ENCODE peak calls at places on chromosome 9, in seven cellular contexts. C, I, G, J, P, S and E are unnamed samples.

GRCh38 chr9:126524353-126525077 is 89.2 kb upstream of the LMX1B start:
- DNase-seq in C (no peak), I (no peak), G (no peak), J (no peak), P (no peak), S (no peak), E (no peak)

GRCh38 chr9:117414220-117414905 is 494 bp downstream of the ASTN2 start:
- DNase-seq in C (peak), I (no peak), G (no peak), J (no peak), P (peak), S (no peak), E (no peak)

GRCh38 chr9:133711428-133712220 is 26.5 kb downstream of the SARDH start:
- DNase-seq in C (no peak), I (no peak), G (peak), J (peak), P (peak), S (no peak), E (no peak)

GRCh38 chr9:90546200-90546599 is 96.4 kb downstream of the DIRAS2 start:
- DNase-seq in C (no peak), I (no peak), G (peak), J (peak), P (peak), S (no peak), E (peak)

GRCh38 chr9:134179918-134180785 is 15.8 kb upstream of the RNU6ATAC start:
- DNase-seq in C (no peak), I (no peak), G (no peak), J (no peak), P (no peak), S (no peak), E (no peak)

GRCh38 chr9:2299156-2299842 is 284.2 kb downstream of the SMARCA2 start:
- DNase-seq in C (no peak), I (no peak), G (no peak), J (no peak), P (no peak), S (peak), E (no peak)

GRCh38 chr9:73149371-73150067 is 2.1 kb upstream of the ANXA1 start:
- DNase-seq in C (peak), I (no peak), G (peak), J (peak), P (peak), S (no peak), E (peak)

GRCh38 chr9:69949396-69949795 is 94.3 kb upstream of the MAMDC2 start:
- DNase-seq in C (no peak), I (no peak), G (no peak), J (peak), P (no peak), S (no peak), E (no peak)

GRCh38 chr9:14278291-14278721 is 35.6 kb downstream of the NFIB start:
- DNase-seq in C (no peak), I (no peak), G (no peak), J (peak), P (peak), S (no peak), E (peak)

GRCh38 chr9:137222190-137223077 is at the start of gene RNF208:
- DNase-seq in C (no peak), I (no peak), G (no peak), J (no peak), P (no peak), S (no peak), E (no peak)

GRCh38 chr9:106816524-106816923 is 46.4 kb upstream of the ZNF462 start:
- DNase-seq in C (no peak), I (no peak), G (no peak), J (no peak), P (no peak), S (no peak), E (no peak)

GRCh38 chr9:100700689-100701318 is 122.9 kb downstream of the CAVIN4 start:
- DNase-seq in C (no peak), I (no peak), G (no peak), J (peak), P (no peak), S (no peak), E (peak)

GRCh38 chr9:71209890-71210289 is 88.5 kb upstream of the TRPM3 start:
- DNase-seq in C (no peak), I (no peak), G (no peak), J (no peak), P (no peak), S (no peak), E (peak)

GRCh38 chr9:135241381-135242380 is 154.2 kb downstream of the OLFM1 start:
- DNase-seq in C (no peak), I (no peak), G (no peak), J (no peak), P (no peak), S (no peak), E (peak)

GRCh38 chr9:133057006-133057405 is 4.8 kb upstream of the CEL start:
- DNase-seq in C (peak), I (peak), G (no peak), J (no peak), P (no peak), S (no peak), E (no peak)

GRCh38 chr9:135087489-135087791 is at the start of gene OLFM1:
- DNase-seq in C (peak), I (peak), G (no peak), J (peak), P (peak), S (peak), E (no peak)

GRCh38 chr9:117868594-117868993 is 164.4 kb downstream of the TLR4 start:
- DNase-seq in C (no peak), I (no peak), G (no peak), J (no peak), P (no peak), S (no peak), E (no peak)

GRCh38 chr9:81379655-81380054 is 309.7 kb downstream of the TLE1 start:
- DNase-seq in C (no peak), I (no peak), G (no peak), J (no peak), P (no peak), S (no peak), E (no peak)

GRCh38 chr9:134814598-134815215 is 65.9 kb upstream of the FCN2 start:
- DNase-seq in C (no peak), I (no peak), G (no peak), J (peak), P (peak), S (no peak), E (no peak)

GRCh38 chr9:83281306-83282255 is 218.6 kb upstream of the RASEF start:
- DNase-seq in C (no peak), I (peak), G (no peak), J (peak), P (peak), S (no peak), E (peak)

GRCh38 chr9:84331119-84331791 is 9.3 kb downstream of the SLC28A3 start:
- DNase-seq in C (no peak), I (peak), G (no peak), J (peak), P (no peak), S (no peak), E (peak)

GRCh38 chr9:33690156-33690908 is 105.0 kb upstream of the PRSS3 start:
- DNase-seq in C (no peak), I (no peak), G (no peak), J (no peak), P (no peak), S (no peak), E (no peak)

GRCh38 chr9:93300585-93301081 is 116.7 kb downstream of the WNK2 start:
- DNase-seq in C (peak), I (no peak), G (no peak), J (no peak), P (no peak), S (peak), E (no peak)

DNA sequence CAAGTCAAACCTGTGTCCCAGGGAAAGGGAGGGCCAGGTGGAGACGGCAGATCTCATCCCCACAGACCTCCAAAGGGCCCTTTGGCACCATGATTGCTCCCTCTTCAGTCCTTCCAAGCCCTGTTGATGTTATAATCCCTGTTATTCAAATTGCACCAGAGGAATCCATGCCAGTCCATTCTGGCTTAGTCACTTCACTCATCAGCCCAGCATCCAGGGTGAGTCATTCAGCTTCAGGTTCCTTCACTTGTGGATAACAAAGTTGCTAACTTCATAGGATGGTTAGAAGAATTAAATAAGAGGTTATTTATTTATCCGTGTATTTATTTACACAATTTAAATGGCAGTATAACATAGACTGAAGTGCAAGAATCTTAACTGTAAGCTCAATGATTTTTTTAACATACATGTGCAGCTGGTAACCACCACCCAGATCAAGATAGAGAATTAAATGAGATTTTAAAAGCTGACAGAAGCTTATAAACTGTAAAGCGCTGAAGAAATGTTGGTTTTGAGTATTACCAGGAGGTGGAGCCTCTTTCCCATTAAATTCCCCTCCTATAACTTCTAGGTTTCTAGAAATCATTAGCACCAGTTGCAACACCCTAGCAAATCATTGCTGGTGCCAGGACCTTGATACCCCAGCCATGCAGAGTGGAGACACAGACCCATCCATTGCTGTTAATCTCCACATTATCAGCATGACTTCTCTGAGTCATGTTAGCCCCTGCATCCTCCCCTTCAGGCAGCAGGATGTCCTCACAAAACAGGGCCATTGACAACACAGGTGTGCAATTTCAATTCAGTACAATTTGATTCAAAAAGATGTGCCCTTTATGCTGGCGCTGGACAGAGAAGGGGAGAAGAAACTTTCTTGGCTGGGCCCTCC is 77.4 kb downstream of the SEC61B start:
- DNase-seq in C (no peak), I (peak), G (peak), J (peak), P (peak), S (no peak), E (peak)
- TF ChIP-seq CTCF in C (peak), I (no peak), G (no peak), J (no peak), P (peak), S (no peak), E (peak)

DNA sequence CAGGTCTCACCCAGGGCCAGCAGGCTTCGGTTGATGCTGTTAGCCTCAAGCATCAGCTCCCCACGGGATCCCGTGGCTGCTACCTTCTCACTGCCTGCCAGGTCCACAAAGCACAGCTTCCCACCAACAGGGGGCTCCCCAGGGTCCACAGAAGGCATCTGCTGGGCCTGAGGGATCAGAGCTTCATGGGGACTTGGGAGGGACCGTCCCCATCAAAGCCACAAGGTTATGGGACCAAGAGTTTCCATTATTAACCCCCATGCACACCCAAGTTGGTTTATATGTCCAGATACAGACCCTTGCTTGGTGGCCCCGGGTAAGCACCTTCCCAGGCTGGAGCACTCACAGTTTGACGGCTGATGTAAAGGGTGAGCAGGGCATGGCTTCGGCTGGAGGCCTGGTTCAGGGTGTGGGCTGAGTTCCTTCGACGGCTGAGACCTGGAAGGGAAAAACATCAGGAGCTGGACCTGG is 3.0 kb downstream of the KIF12 start:
- DNase-seq in C (no peak), I (no peak), G (no peak), J (no peak), P (no peak), S (no peak), E (no peak)
- TF ChIP-seq CTCF in C (no peak), I (no peak), G (peak), J (peak), P (peak), S (no peak), E (no peak)

GRCh38 chr9:68508547-68508946 is 32.1 kb downstream of the TMEM252 start:
- DNase-seq in C (no peak), I (no peak), G (no peak), J (no peak), P (no peak), S (no peak), E (no peak)

GRCh38 chr9:68509689-68510088 is 31.0 kb downstream of the TMEM252 start:
- DNase-seq in C (no peak), I (no peak), G (no peak), J (no peak), P (no peak), S (no peak), E (no peak)

GRCh38 chr9:68507098-68507795 is 33.4 kb downstream of the TMEM252 start:
- DNase-seq in C (peak), I (no peak), G (no peak), J (peak), P (no peak), S (no peak), E (peak)

GRCh38 chr9:68505681-68506409 is 34.8 kb downstream of the TMEM252 start:
- DNase-seq in C (no peak), I (peak), G (no peak), J (no peak), P (no peak), S (no peak), E (no peak)

DNA sequence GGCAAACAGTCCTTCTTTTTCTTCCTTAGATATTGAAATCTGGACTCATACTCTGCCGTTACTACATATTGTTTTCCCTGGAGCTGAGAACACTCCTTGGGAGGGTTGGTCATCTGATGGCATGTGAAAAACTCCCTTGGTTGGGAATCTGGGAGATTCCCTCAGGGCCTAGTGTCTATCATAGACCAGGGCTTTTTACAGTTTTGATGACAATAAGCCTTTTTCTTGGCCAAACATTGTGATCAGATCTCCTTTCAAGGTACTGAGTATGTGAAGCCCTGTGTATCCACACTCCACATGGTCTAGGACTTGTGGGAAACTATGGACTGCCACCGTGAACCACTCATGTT is 32.9 kb downstream of the TMEM252 start:
- DNase-seq in C (no peak), I (no peak), G (no peak), J (no peak), P (no peak), S (no peak), E (no peak)
- TF ChIP-seq CTCF in C (no peak), I (no peak), G (no peak), J (no peak), P (no peak), S (no peak), E (no peak)

GRCh38 chr9:36844961-36845360 is 189.1 kb downstream of the PAX5 start:
- DNase-seq in C (no peak), I (no peak), G (no peak), J (no peak), P (no peak), S (no peak), E (no peak)
- TF ChIP-seq CTCF in C (no peak), I (no peak), G (no peak), J (no peak), P (no peak), S (no peak), E (no peak)

GRCh38 chr9:10238087-10238486 is 374.7 kb downstream of the PTPRD start:
- DNase-seq in C (no peak), I (no peak), G (no peak), J (no peak), P (no peak), S (no peak), E (no peak)

GRCh38 chr9:10230512-10230911 is 382.3 kb downstream of the PTPRD start:
- DNase-seq in C (no peak), I (no peak), G (no peak), J (no peak), P (no peak), S (no peak), E (no peak)

GRCh38 chr9:10226996-10227395 is 385.8 kb downstream of the PTPRD start:
- DNase-seq in C (no peak), I (no peak), G (no peak), J (no peak), P (no peak), S (no peak), E (no peak)

GRCh38 chr9:10228082-10228481 is 384.7 kb downstream of the PTPRD start:
- DNase-seq in C (no peak), I (no peak), G (no peak), J (no peak), P (no peak), S (no peak), E (no peak)

DNA sequence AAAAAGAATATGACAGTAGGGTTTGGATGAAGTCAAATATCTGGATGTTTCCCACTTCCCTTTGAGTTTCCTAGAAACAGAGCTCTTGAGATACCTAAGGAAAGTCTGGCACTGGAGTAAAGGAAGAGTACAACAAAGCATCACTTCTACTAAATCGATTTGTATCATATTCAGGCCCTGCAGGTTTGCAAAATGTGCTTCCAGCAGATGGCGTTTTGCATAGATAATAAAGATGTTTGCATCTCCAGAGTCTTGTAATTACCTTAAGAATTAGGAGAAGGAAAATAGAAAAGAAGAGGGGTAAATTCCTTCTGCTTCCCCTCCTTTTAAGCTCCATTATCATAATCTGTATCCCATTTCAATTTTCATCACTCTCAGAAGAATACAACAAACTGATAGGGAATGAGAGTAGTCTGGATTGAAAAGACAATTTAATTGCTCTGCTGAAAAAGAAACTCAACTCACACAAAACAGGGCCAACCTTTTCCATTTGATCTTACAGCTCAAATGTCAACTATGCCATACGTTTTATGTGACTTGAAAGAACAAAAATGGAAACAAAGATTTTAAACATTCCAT is 380.4 kb downstream of the PTPRD start:
- DNase-seq in C (no peak), I (no peak), G (no peak), J (peak), P (peak), S (no peak), E (peak)
- TF ChIP-seq CTCF in C (no peak), I (no peak), G (peak), J (peak), P (peak), S (no peak), E (no peak)

DNA sequence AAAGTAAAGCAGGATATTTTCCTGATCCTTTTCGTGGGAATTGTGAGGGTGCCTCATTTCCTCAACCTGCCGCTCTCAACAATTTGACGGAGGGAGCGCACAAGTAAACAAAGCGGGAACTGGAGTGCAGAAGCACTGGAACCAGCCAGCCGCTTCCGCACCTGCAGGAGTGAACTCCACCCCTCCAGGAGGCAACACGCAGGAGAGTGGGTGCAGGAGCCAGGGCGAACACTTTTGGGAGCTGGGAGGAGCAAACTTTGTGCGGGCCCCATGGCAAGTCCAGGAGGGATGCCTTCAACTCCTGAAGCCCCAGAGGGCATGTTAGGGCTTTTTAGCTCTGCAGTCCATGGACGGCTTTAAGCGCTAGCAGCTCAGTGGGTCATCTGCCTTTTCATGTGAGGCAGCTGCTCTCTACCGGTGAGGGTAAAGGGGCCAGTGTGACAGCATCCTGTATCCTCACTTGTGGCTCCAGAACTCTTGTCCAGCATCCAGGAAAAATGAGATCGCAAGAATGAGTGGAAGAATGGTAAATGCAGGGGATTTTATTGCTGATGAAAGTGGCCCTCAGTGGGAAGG is 757.2 kb downstream of the PTPRD start:
- DNase-seq in C (no peak), I (no peak), G (no peak), J (no peak), P (no peak), S (no peak), E (no peak)
- TF ChIP-seq CTCF in C (no peak), I (no peak), G (no peak), J (no peak), P (no peak), S (no peak), E (no peak)

DNA sequence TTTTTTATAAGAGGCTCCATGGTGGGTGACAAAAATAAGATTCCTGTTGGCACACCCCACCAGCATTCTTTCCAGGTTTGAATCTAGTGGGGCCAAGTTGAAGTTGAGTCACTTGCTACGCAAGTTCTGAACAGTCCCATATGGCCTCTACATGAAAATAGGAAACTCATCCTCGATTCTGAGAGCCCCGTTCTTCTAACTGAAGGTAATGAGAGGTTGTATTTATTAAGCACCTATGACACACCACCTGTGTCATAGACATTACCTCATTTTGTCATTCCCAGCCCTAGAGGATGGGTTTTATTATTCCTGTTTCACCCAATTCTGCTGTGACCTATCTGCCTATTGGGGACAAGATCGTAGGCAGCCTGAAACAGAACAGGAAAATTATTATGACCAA is 131.7 kb downstream of the ACTL7B start:
- DNase-seq in C (no peak), I (no peak), G (no peak), J (no peak), P (no peak), S (no peak), E (no peak)
- TF ChIP-seq CTCF in C (no peak), I (no peak), G (no peak), J (no peak), P (no peak), S (no peak), E (no peak)